ENCODE peak calls at places on chromosomes 11 and 22, in eight cellular contexts. One of them, this sample, is unnamed.

GRCh38 chr11:22785251-22785650 is 44.4 kb downstream of the SVIP start:
- DNase-seq in hepatocyte: no peak
- DNase-seq in GM23248: peak; percentile 61
- DNase-seq in effector memory CD4-positive, alpha-beta T cell: no peak
- DNase-seq in prostate gland: no peak
- DNase-seq in body of pancreas: no peak
- DNase-seq in ascending aorta: no peak
- DNase-seq in heart right ventricle: no peak
- DNase-seq in this sample: peak; percentile 59

GRCh38 chr11:133906241-133906640 is 50.5 kb downstream of the IGSF9B start:
- DNase-seq in ascending aorta: no peak
- DNase-seq in body of pancreas: no peak
- DNase-seq in effector memory CD4-positive, alpha-beta T cell: no peak
- DNase-seq in prostate gland: no peak
- DNase-seq in hepatocyte: no peak
- DNase-seq in GM23248: no peak
- DNase-seq in heart right ventricle: no peak
- DNase-seq in this sample: no peak

GRCh38 chr11:86743223-86744118 is 56.9 kb upstream of the PRSS23 start:
- DNase-seq in body of pancreas: peak; percentile 35
- DNase-seq in heart right ventricle: no peak
- DNase-seq in effector memory CD4-positive, alpha-beta T cell: no peak
- DNase-seq in prostate gland: no peak
- DNase-seq in ascending aorta: peak; percentile 56
- DNase-seq in GM23248: peak; percentile 99
- DNase-seq in hepatocyte: peak; percentile 82
- DNase-seq in this sample: peak; percentile 95

GRCh38 chr22:43955883-43956286 is 643 bp downstream of the SAMM50 start:
- DNase-seq in body of pancreas: no peak
- DNase-seq in prostate gland: no peak
- DNase-seq in hepatocyte: no peak
- DNase-seq in effector memory CD4-positive, alpha-beta T cell: no peak
- DNase-seq in heart right ventricle: no peak
- DNase-seq in ascending aorta: no peak
- DNase-seq in GM23248: peak; percentile 57
- DNase-seq in this sample: no peak

GRCh38 chr11:98587884-98588283 is 432.9 kb upstream of the CNTN5 start:
- DNase-seq in hepatocyte: no peak
- DNase-seq in prostate gland: no peak
- DNase-seq in body of pancreas: no peak
- DNase-seq in heart right ventricle: no peak
- DNase-seq in ascending aorta: no peak
- DNase-seq in effector memory CD4-positive, alpha-beta T cell: no peak
- DNase-seq in GM23248: no peak
- DNase-seq in this sample: no peak

GRCh38 chr11:76598426-76598839 is 72.1 kb downstream of the LRRC32 start:
- DNase-seq in GM23248: peak; percentile 76
- DNase-seq in prostate gland: no peak
- DNase-seq in effector memory CD4-positive, alpha-beta T cell: no peak
- DNase-seq in ascending aorta: no peak
- DNase-seq in heart right ventricle: peak; percentile 51
- DNase-seq in body of pancreas: peak; percentile 42
- DNase-seq in hepatocyte: peak; percentile 36
- DNase-seq in this sample: no peak

GRCh38 chr11:66886671-66887221 is 29.9 kb downstream of the LRFN4 start:
- DNase-seq in hepatocyte: no peak
- DNase-seq in body of pancreas: no peak
- DNase-seq in GM23248: peak; percentile 41
- DNase-seq in ascending aorta: no peak
- DNase-seq in heart right ventricle: peak; percentile 51
- DNase-seq in effector memory CD4-positive, alpha-beta T cell: no peak
- DNase-seq in prostate gland: no peak
- DNase-seq in this sample: no peak

GRCh38 chr22:29167032-29167911 is 38.4 kb upstream of the EMID1 start:
- DNase-seq in effector memory CD4-positive, alpha-beta T cell: no peak
- DNase-seq in ascending aorta: no peak
- DNase-seq in body of pancreas: no peak
- DNase-seq in hepatocyte: no peak
- DNase-seq in GM23248: no peak
- DNase-seq in heart right ventricle: no peak
- DNase-seq in prostate gland: no peak
- DNase-seq in this sample: no peak

GRCh38 chr11:10377182-10377581 is 72.3 kb downstream of the ADM start:
- DNase-seq in hepatocyte: no peak
- DNase-seq in GM23248: no peak
- DNase-seq in effector memory CD4-positive, alpha-beta T cell: no peak
- DNase-seq in ascending aorta: no peak
- DNase-seq in heart right ventricle: no peak
- DNase-seq in body of pancreas: no peak
- DNase-seq in prostate gland: no peak
- DNase-seq in this sample: no peak

GRCh38 chr11:7548659-7549283 is 35.0 kb downstream of the PPFIBP2 start:
- DNase-seq in heart right ventricle: no peak
- DNase-seq in ascending aorta: no peak
- DNase-seq in hepatocyte: peak; percentile 47
- DNase-seq in body of pancreas: peak; percentile 58
- DNase-seq in GM23248: no peak
- DNase-seq in effector memory CD4-positive, alpha-beta T cell: no peak
- DNase-seq in prostate gland: no peak
- DNase-seq in this sample: no peak

GRCh38 chr11:94768602-94769511 is 701 bp downstream of the AMOTL1 start:
- DNase-seq in body of pancreas: peak; percentile 62
- DNase-seq in prostate gland: peak; percentile 51
- DNase-seq in GM23248: peak; percentile 63
- DNase-seq in heart right ventricle: peak; percentile 65
- DNase-seq in hepatocyte: peak; percentile 68
- DNase-seq in effector memory CD4-positive, alpha-beta T cell: no peak
- DNase-seq in ascending aorta: no peak
- DNase-seq in this sample: no peak

GRCh38 chr22:21446827-21447690 is 20.1 kb upstream of the TMEM191C start:
- DNase-seq in body of pancreas: no peak
- DNase-seq in heart right ventricle: no peak
- DNase-seq in effector memory CD4-positive, alpha-beta T cell: no peak
- DNase-seq in ascending aorta: no peak
- DNase-seq in prostate gland: peak; percentile 3
- DNase-seq in GM23248: no peak
- DNase-seq in hepatocyte: no peak
- DNase-seq in this sample: no peak

GRCh38 chr11:12693485-12694181 is 19.4 kb downstream of the TEAD1 start:
- DNase-seq in GM23248: peak; percentile 96
- DNase-seq in heart right ventricle: no peak
- DNase-seq in prostate gland: peak; percentile 62
- DNase-seq in hepatocyte: peak; percentile 73
- DNase-seq in effector memory CD4-positive, alpha-beta T cell: no peak
- DNase-seq in ascending aorta: no peak
- DNase-seq in body of pancreas: peak; percentile 58
- DNase-seq in this sample: peak; percentile 97

GRCh38 chr11:44005076-44005800 is 42.5 kb upstream of the ACCSL start:
- DNase-seq in heart right ventricle: no peak
- DNase-seq in body of pancreas: no peak
- DNase-seq in ascending aorta: no peak
- DNase-seq in GM23248: no peak
- DNase-seq in prostate gland: no peak
- DNase-seq in effector memory CD4-positive, alpha-beta T cell: no peak
- DNase-seq in hepatocyte: no peak
- DNase-seq in this sample: no peak

GRCh38 chr11:114384487-114384886 is 15.8 kb downstream of the C11orf71 start:
- DNase-seq in effector memory CD4-positive, alpha-beta T cell: no peak
- DNase-seq in GM23248: no peak
- DNase-seq in heart right ventricle: no peak
- DNase-seq in body of pancreas: no peak
- DNase-seq in prostate gland: no peak
- DNase-seq in hepatocyte: no peak
- DNase-seq in ascending aorta: no peak
- DNase-seq in this sample: no peak

GRCh38 chr11:130674686-130675085 is 226.2 kb downstream of the ADAMTS15 start:
- DNase-seq in heart right ventricle: no peak
- DNase-seq in prostate gland: no peak
- DNase-seq in ascending aorta: no peak
- DNase-seq in body of pancreas: no peak
- DNase-seq in effector memory CD4-positive, alpha-beta T cell: no peak
- DNase-seq in GM23248: peak; percentile 54
- DNase-seq in hepatocyte: no peak
- DNase-seq in this sample: no peak
- H3K27ac ChIP-seq in heart right ventricle: peak overlapping the region; percentile 82
- H3K27ac ChIP-seq in prostate gland: no peak overlapping the region
- H3K27ac ChIP-seq in ascending aorta: peak overlapping the region; percentile 94
- H3K27ac ChIP-seq in body of pancreas: no peak overlapping the region
- H3K27ac ChIP-seq in effector memory CD4-positive, alpha-beta T cell: no peak overlapping the region
- H3K27ac ChIP-seq in GM23248: peak overlapping the region; percentile 55
- H3K27ac ChIP-seq in hepatocyte: peak overlapping the region; percentile 61
- H3K27ac ChIP-seq in this sample: no peak overlapping the region

GRCh38 chr11:117771197-117771596 is 25.8 kb downstream of the DSCAML1 start:
- DNase-seq in prostate gland: no peak
- DNase-seq in GM23248: no peak
- DNase-seq in body of pancreas: no peak
- DNase-seq in ascending aorta: no peak
- DNase-seq in hepatocyte: no peak
- DNase-seq in heart right ventricle: no peak
- DNase-seq in effector memory CD4-positive, alpha-beta T cell: no peak
- DNase-seq in this sample: no peak

GRCh38 chr11:117769530-117769929 is 27.5 kb downstream of the DSCAML1 start:
- DNase-seq in body of pancreas: no peak
- DNase-seq in prostate gland: no peak
- DNase-seq in heart right ventricle: no peak
- DNase-seq in hepatocyte: no peak
- DNase-seq in GM23248: no peak
- DNase-seq in effector memory CD4-positive, alpha-beta T cell: no peak
- DNase-seq in ascending aorta: no peak
- DNase-seq in this sample: no peak

GRCh38 chr11:117772360-117772759 is 24.7 kb downstream of the DSCAML1 start:
- DNase-seq in prostate gland: no peak
- DNase-seq in heart right ventricle: no peak
- DNase-seq in body of pancreas: no peak
- DNase-seq in effector memory CD4-positive, alpha-beta T cell: no peak
- DNase-seq in hepatocyte: no peak
- DNase-seq in GM23248: no peak
- DNase-seq in ascending aorta: no peak
- DNase-seq in this sample: no peak

GRCh38 chr11:117771841-117772240 is 25.2 kb downstream of the DSCAML1 start:
- DNase-seq in effector memory CD4-positive, alpha-beta T cell: no peak
- DNase-seq in heart right ventricle: no peak
- DNase-seq in hepatocyte: no peak
- DNase-seq in GM23248: no peak
- DNase-seq in prostate gland: no peak
- DNase-seq in body of pancreas: no peak
- DNase-seq in ascending aorta: no peak
- DNase-seq in this sample: no peak

GRCh38 chr11:117774553-117774952 is 22.5 kb downstream of the DSCAML1 start:
- DNase-seq in body of pancreas: no peak
- DNase-seq in effector memory CD4-positive, alpha-beta T cell: no peak
- DNase-seq in GM23248: no peak
- DNase-seq in hepatocyte: no peak
- DNase-seq in prostate gland: no peak
- DNase-seq in ascending aorta: no peak
- DNase-seq in heart right ventricle: no peak
- DNase-seq in this sample: no peak
- H3K27ac ChIP-seq in body of pancreas: no peak overlapping the region
- H3K27ac ChIP-seq in effector memory CD4-positive, alpha-beta T cell: no peak overlapping the region
- H3K27ac ChIP-seq in GM23248: no peak overlapping the region
- H3K27ac ChIP-seq in hepatocyte: no peak overlapping the region
- H3K27ac ChIP-seq in prostate gland: no peak overlapping the region
- H3K27ac ChIP-seq in ascending aorta: no peak overlapping the region
- H3K27ac ChIP-seq in heart right ventricle: no peak overlapping the region
- H3K27ac ChIP-seq in this sample: no peak overlapping the region

GRCh38 chr22:38737302-38738060 is 18.3 kb downstream of the SUN2 start:
- DNase-seq in body of pancreas: no peak
- DNase-seq in heart right ventricle: no peak
- DNase-seq in effector memory CD4-positive, alpha-beta T cell: no peak
- DNase-seq in hepatocyte: no peak
- DNase-seq in GM23248: peak; percentile 20
- DNase-seq in ascending aorta: no peak
- DNase-seq in prostate gland: no peak
- DNase-seq in this sample: no peak

GRCh38 chr22:38735126-38735464 is 20.7 kb downstream of the SUN2 start:
- DNase-seq in heart right ventricle: no peak
- DNase-seq in GM23248: no peak
- DNase-seq in hepatocyte: no peak
- DNase-seq in body of pancreas: no peak
- DNase-seq in ascending aorta: no peak
- DNase-seq in prostate gland: no peak
- DNase-seq in effector memory CD4-positive, alpha-beta T cell: no peak
- DNase-seq in this sample: no peak

GRCh38 chr22:38734203-38735100 is 21.3 kb downstream of the SUN2 start:
- DNase-seq in effector memory CD4-positive, alpha-beta T cell: no peak
- DNase-seq in hepatocyte: peak; percentile 28
- DNase-seq in heart right ventricle: no peak
- DNase-seq in ascending aorta: no peak
- DNase-seq in GM23248: no peak
- DNase-seq in body of pancreas: no peak
- DNase-seq in prostate gland: no peak
- DNase-seq in this sample: no peak

GRCh38 chr22:38736257-38736570 is 19.6 kb downstream of the SUN2 start:
- DNase-seq in hepatocyte: no peak
- DNase-seq in prostate gland: no peak
- DNase-seq in effector memory CD4-positive, alpha-beta T cell: no peak
- DNase-seq in heart right ventricle: no peak
- DNase-seq in ascending aorta: no peak
- DNase-seq in GM23248: no peak
- DNase-seq in body of pancreas: no peak
- DNase-seq in this sample: no peak

GRCh38 chr22:38735465-38736256 is 20.1 kb downstream of the SUN2 start:
- DNase-seq in prostate gland: no peak
- DNase-seq in effector memory CD4-positive, alpha-beta T cell: no peak
- DNase-seq in body of pancreas: no peak
- DNase-seq in ascending aorta: no peak
- DNase-seq in GM23248: no peak
- DNase-seq in heart right ventricle: no peak
- DNase-seq in hepatocyte: no peak
- DNase-seq in this sample: no peak
- H3K27ac ChIP-seq in prostate gland: peak overlapping the region; percentile 66
- H3K27ac ChIP-seq in effector memory CD4-positive, alpha-beta T cell: peak overlapping the region; percentile 18
- H3K27ac ChIP-seq in body of pancreas: peak overlapping the region; percentile 94
- H3K27ac ChIP-seq in ascending aorta: no peak overlapping the region
- H3K27ac ChIP-seq in GM23248: no peak overlapping the region
- H3K27ac ChIP-seq in heart right ventricle: no peak overlapping the region
- H3K27ac ChIP-seq in hepatocyte: no peak overlapping the region
- H3K27ac ChIP-seq in this sample: no peak overlapping the region

GRCh38 chr11:122978303-122978620 is 3.4 kb downstream of the BSX start:
- DNase-seq in prostate gland: no peak
- DNase-seq in hepatocyte: no peak
- DNase-seq in heart right ventricle: no peak
- DNase-seq in body of pancreas: no peak
- DNase-seq in GM23248: no peak
- DNase-seq in ascending aorta: no peak
- DNase-seq in effector memory CD4-positive, alpha-beta T cell: no peak
- DNase-seq in this sample: no peak

GRCh38 chr11:122979103-122979814 is 2.4 kb downstream of the BSX start:
- DNase-seq in hepatocyte: no peak
- DNase-seq in prostate gland: no peak
- DNase-seq in body of pancreas: no peak
- DNase-seq in ascending aorta: no peak
- DNase-seq in heart right ventricle: no peak
- DNase-seq in effector memory CD4-positive, alpha-beta T cell: no peak
- DNase-seq in GM23248: no peak
- DNase-seq in this sample: no peak

GRCh38 chr11:122981388-122982264 is at the start of gene BSX:
- DNase-seq in hepatocyte: peak; percentile 77
- DNase-seq in GM23248: peak; percentile 58
- DNase-seq in prostate gland: no peak
- DNase-seq in heart right ventricle: peak; percentile 52
- DNase-seq in ascending aorta: no peak
- DNase-seq in effector memory CD4-positive, alpha-beta T cell: peak; percentile 6
- DNase-seq in body of pancreas: peak; percentile 71
- DNase-seq in this sample: peak; percentile 0

GRCh38 chr11:122977455-122978302 is 4.0 kb downstream of the BSX start:
- DNase-seq in ascending aorta: no peak
- DNase-seq in effector memory CD4-positive, alpha-beta T cell: no peak
- DNase-seq in body of pancreas: no peak
- DNase-seq in prostate gland: no peak
- DNase-seq in GM23248: peak; percentile 18
- DNase-seq in heart right ventricle: no peak
- DNase-seq in hepatocyte: no peak
- DNase-seq in this sample: no peak

GRCh38 chr11:122979815-122980656 is 1.6 kb downstream of the BSX start:
- DNase-seq in hepatocyte: no peak
- DNase-seq in prostate gland: no peak
- DNase-seq in effector memory CD4-positive, alpha-beta T cell: no peak
- DNase-seq in ascending aorta: no peak
- DNase-seq in body of pancreas: no peak
- DNase-seq in GM23248: no peak
- DNase-seq in heart right ventricle: no peak
- DNase-seq in this sample: no peak
- H3K27ac ChIP-seq in hepatocyte: no peak overlapping the region
- H3K27ac ChIP-seq in prostate gland: no peak overlapping the region
- H3K27ac ChIP-seq in effector memory CD4-positive, alpha-beta T cell: no peak overlapping the region
- H3K27ac ChIP-seq in ascending aorta: no peak overlapping the region
- H3K27ac ChIP-seq in body of pancreas: no peak overlapping the region
- H3K27ac ChIP-seq in GM23248: no peak overlapping the region
- H3K27ac ChIP-seq in heart right ventricle: no peak overlapping the region
- H3K27ac ChIP-seq in this sample: no peak overlapping the region

This sample was measured in epithelial cell of prostate.